ENCODE peak calls at places on chromosomes 5 and 9, in six cellular contexts. Y is HCT116, K is GM12878, M is K562, D is H1, N is HepG2. W is an unnamed sample. For H3K36me3, the result is how much of the 10 kb centered on the place peaks cover.

GRCh38 chr5:157253547-157253946 is 12.4 kb upstream of the CYFIP2 start:
- DNase-seq in Y (peak), K (no peak), M (peak), D (peak), N (peak), W (no peak)

GRCh38 chr5:107425541-107426031 is 245.2 kb downstream of the EFNA5 start:
- DNase-seq in Y (peak), K (no peak), M (no peak), D (no peak), N (no peak), W (no peak)

GRCh38 chr9:81879501-81879916 is 48.7 kb upstream of the SPATA31D4 start:
- DNase-seq in Y (no peak), K (no peak), M (no peak), D (no peak), N (no peak), W (no peak)

GRCh38 chr9:120768247-120768646 is 25.0 kb downstream of the FBXW2 start:
- DNase-seq in Y (no peak), K (no peak), M (no peak), D (no peak), N (no peak), W (peak)

GRCh38 chr9:6355728-6356127 is 27.6 kb downstream of the TPD52L3 start:
- DNase-seq in Y (no peak), K (peak), M (no peak), D (no peak), N (no peak), W (no peak)

GRCh38 chr5:123966781-123967180 is 454.8 kb downstream of the CSNK1G3 start:
- DNase-seq in Y (no peak), K (no peak), M (no peak), D (no peak), N (no peak), W (no peak)

GRCh38 chr5:152288499-152288898 is 116.6 kb downstream of the NMUR2 start:
- DNase-seq in Y (no peak), K (no peak), M (no peak), D (no peak), N (no peak), W (no peak)

GRCh38 chr5:132431682-132432081 is 58.9 kb downstream of the IRF1 start:
- DNase-seq in Y (no peak), K (no peak), M (no peak), D (no peak), N (no peak), W (no peak)

GRCh38 chr9:110282767-110283136 is 26.4 kb upstream of the TXN start:
- DNase-seq in Y (no peak), K (no peak), M (no peak), D (no peak), N (no peak), W (no peak)

GRCh38 chr9:83312543-83312942 is 225.7 kb downstream of the FRMD3 start:
- DNase-seq in Y (no peak), K (no peak), M (no peak), D (no peak), N (no peak), W (no peak)

GRCh38 chr9:74035786-74036185 is 461.3 kb upstream of the RORB start:
- DNase-seq in Y (no peak), K (no peak), M (no peak), D (no peak), N (peak), W (no peak)

GRCh38 chr5:157459715-157460599 is at the start of gene NIPAL4:
- DNase-seq in Y (no peak), K (no peak), M (no peak), D (peak), N (no peak), W (no peak)

GRCh38 chr9:87447547-87448432 is 49.9 kb upstream of the DAPK1 start:
- DNase-seq in Y (no peak), K (no peak), M (no peak), D (no peak), N (no peak), W (no peak)

GRCh38 chr5:139458580-139459407 is 3.7 kb downstream of the ECSCR start:
- DNase-seq in Y (no peak), K (peak), M (no peak), D (no peak), N (no peak), W (no peak)

GRCh38 chr9:112532427-112532826 is 45.8 kb downstream of the KIAA1958 start:
- DNase-seq in Y (no peak), K (no peak), M (no peak), D (no peak), N (no peak), W (no peak)

GRCh38 chr5:138963763-138964371 is 88.7 kb upstream of the LRRTM2 start:
- DNase-seq in Y (no peak), K (no peak), M (no peak), D (no peak), N (peak), W (no peak)

GRCh38 chr9:14221558-14221957 is 92.4 kb downstream of the NFIB start:
- DNase-seq in Y (peak), K (no peak), M (no peak), D (no peak), N (peak), W (no peak)

GRCh38 chr5:144684899-144685298 is 514.2 kb downstream of the KCTD16 start:
- DNase-seq in Y (no peak), K (no peak), M (no peak), D (no peak), N (no peak), W (no peak)
- H3K36me3 ChIP-seq in Y (under half), K (under half), M (under half), D (under half), N (under half), W (under half)

DNA sequence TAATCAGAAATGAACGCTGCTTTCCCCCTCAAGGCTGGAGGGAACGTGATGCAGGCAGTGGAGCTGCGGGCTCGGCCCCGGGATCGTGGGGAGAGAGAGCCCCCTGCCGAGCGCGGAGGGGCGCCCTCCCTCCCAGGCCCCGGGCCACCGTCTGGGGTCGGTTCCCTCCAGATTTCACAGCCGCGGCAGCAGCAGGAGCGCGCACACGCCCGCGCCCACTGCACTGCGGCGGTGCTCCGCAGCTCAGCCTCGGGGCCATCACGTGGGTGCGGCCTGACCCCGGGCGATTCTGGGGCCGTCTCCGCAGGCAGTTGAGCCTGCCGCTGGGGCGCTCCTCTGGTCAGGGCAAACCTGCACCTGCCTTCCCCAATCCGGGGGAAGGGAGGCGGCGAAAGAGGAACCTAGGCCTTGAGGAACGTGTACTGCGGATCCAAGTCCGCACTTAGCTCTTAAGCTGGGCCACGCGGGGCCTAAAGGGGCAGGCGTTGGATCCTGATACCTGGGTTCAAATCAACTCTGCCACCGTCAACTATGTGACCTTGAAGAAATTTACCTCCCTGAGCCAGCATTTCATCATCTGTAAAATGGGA is 9.4 kb upstream of the DELE1 start:
- DNase-seq in Y (no peak), K (no peak), M (peak), D (peak), N (no peak), W (no peak)
- TF ChIP-seq ZNF274 in Y (no peak), K (no peak), M (no peak), D (no peak), N (peak), W (no peak)

DNA sequence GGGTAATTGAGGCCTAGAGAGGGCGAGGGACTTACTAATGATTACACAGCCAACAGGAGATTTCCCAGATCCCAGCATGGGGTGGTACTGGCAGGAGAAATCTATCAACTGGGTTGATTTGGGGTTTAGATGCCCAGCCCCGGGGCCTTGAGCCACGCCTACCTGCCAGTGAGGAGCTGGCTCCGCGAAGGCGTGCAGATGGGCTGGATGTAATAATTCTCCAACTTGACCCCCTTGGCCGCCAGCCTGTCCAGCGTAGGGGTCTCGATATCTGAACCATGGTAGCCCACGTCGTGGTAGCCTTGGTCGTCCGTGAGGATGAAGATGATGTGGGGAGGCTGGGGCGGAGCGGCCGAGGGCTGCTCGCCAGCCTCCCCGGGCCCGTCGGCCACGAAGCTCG is 804 bp downstream of the ARSI start:
- DNase-seq in Y (no peak), K (no peak), M (no peak), D (no peak), N (no peak), W (no peak)
- H3K4me3 ChIP-seq in Y (no peak), K (no peak), M (no peak), D (peak), N (peak), W (peak)

DNA sequence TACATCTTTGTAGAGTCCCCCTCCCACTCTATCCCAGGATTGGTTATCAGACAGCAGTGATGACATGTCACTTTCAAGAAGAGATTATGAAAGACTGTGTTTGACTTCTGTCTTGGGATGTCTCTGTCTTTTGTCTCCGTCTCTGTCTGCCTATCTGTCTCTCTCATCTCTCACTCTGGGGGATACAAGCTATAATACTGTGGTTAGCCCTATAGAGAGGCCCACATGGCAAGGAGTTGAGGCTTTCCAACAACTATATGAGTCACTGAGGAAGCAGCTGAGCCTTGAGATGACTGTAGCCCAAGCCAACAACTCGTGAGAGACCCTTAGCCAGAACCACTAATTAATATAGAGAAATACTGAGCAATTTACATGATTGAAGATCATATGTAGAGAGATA is 284.8 kb downstream of the PDE4D start:
- DNase-seq in Y (no peak), K (no peak), M (no peak), D (no peak), N (no peak), W (no peak)
- H3K36me3 ChIP-seq in Y (under half), K (under half), M (under half), D (under half), N (under half), W (under half)

W was measured in NT2/D1.